ENCODE peak calls at places on chromosomes 3 and 15, in eight cellular contexts. One of them, this sample, is unnamed. For H3K36me3 and H3K9me3, the result is how much of the 10 kb centered on the place peaks cover.

GRCh38 chr3:13687409-13687989 is 138.6 kb downstream of the FBLN2 start:
- DNase-seq in CD8-positive, alpha-beta memory T cell: no peak
- DNase-seq in breast epithelium: no peak
- DNase-seq in CD8-positive, alpha-beta T cell: no peak
- DNase-seq in SJSA1: no peak
- DNase-seq in heart left ventricle: no peak
- DNase-seq in heart right ventricle: no peak
- DNase-seq in fibroblast of lung: no peak
- DNase-seq in this sample: no peak

GRCh38 chr3:158103131-158103955 is 2.9 kb downstream of the SHOX2 start:
- DNase-seq in breast epithelium: no peak
- DNase-seq in SJSA1: no peak
- DNase-seq in heart left ventricle: peak
- DNase-seq in CD8-positive, alpha-beta T cell: no peak
- DNase-seq in CD8-positive, alpha-beta memory T cell: no peak
- DNase-seq in heart right ventricle: peak
- DNase-seq in fibroblast of lung: no peak
- DNase-seq in this sample: peak

GRCh38 chr3:128319107-128319506 is 147.6 kb downstream of the DNAJB8 start:
- DNase-seq in heart right ventricle: no peak
- DNase-seq in breast epithelium: no peak
- DNase-seq in CD8-positive, alpha-beta T cell: no peak
- DNase-seq in CD8-positive, alpha-beta memory T cell: no peak
- DNase-seq in fibroblast of lung: no peak
- DNase-seq in heart left ventricle: no peak
- DNase-seq in SJSA1: peak
- DNase-seq in this sample: no peak

GRCh38 chr3:17013571-17013970 is 128.8 kb downstream of the PLCL2 start:
- DNase-seq in breast epithelium: no peak
- DNase-seq in SJSA1: no peak
- DNase-seq in heart right ventricle: no peak
- DNase-seq in heart left ventricle: no peak
- DNase-seq in CD8-positive, alpha-beta memory T cell: no peak
- DNase-seq in fibroblast of lung: no peak
- DNase-seq in CD8-positive, alpha-beta T cell: no peak
- DNase-seq in this sample: no peak

GRCh38 chr15:96560246-96560895 is 229.9 kb downstream of the NR2F2 start:
- DNase-seq in SJSA1: no peak
- DNase-seq in heart right ventricle: no peak
- DNase-seq in heart left ventricle: no peak
- DNase-seq in breast epithelium: no peak
- DNase-seq in fibroblast of lung: no peak
- DNase-seq in CD8-positive, alpha-beta T cell: no peak
- DNase-seq in CD8-positive, alpha-beta memory T cell: no peak
- DNase-seq in this sample: peak

GRCh38 chr3:131812433-131812832 is 222.4 kb downstream of the CPNE4 start:
- DNase-seq in heart right ventricle: no peak
- DNase-seq in SJSA1: no peak
- DNase-seq in CD8-positive, alpha-beta T cell: no peak
- DNase-seq in heart left ventricle: no peak
- DNase-seq in fibroblast of lung: no peak
- DNase-seq in CD8-positive, alpha-beta memory T cell: no peak
- DNase-seq in breast epithelium: no peak
- DNase-seq in this sample: no peak

GRCh38 chr3:190319660-190320059 is 2.6 kb downstream of the CLDN1 start:
- DNase-seq in CD8-positive, alpha-beta T cell: no peak
- DNase-seq in heart right ventricle: no peak
- DNase-seq in CD8-positive, alpha-beta memory T cell: no peak
- DNase-seq in heart left ventricle: no peak
- DNase-seq in breast epithelium: no peak
- DNase-seq in fibroblast of lung: peak
- DNase-seq in SJSA1: no peak
- DNase-seq in this sample: no peak

GRCh38 chr15:101009176-101009575 is 90.0 kb downstream of the LRRK1 start:
- DNase-seq in SJSA1: peak
- DNase-seq in heart right ventricle: peak
- DNase-seq in CD8-positive, alpha-beta T cell: no peak
- DNase-seq in CD8-positive, alpha-beta memory T cell: no peak
- DNase-seq in fibroblast of lung: no peak
- DNase-seq in heart left ventricle: no peak
- DNase-seq in breast epithelium: no peak
- DNase-seq in this sample: no peak

GRCh38 chr15:92733934-92734521 is 78.5 kb upstream of the FAM174B start:
- DNase-seq in fibroblast of lung: peak
- DNase-seq in CD8-positive, alpha-beta memory T cell: no peak
- DNase-seq in heart left ventricle: no peak
- DNase-seq in breast epithelium: no peak
- DNase-seq in CD8-positive, alpha-beta T cell: no peak
- DNase-seq in SJSA1: no peak
- DNase-seq in heart right ventricle: peak
- DNase-seq in this sample: no peak

GRCh38 chr3:42692667-42693529 is 7.6 kb downstream of the KLHL40 start:
- DNase-seq in CD8-positive, alpha-beta T cell: no peak
- DNase-seq in fibroblast of lung: no peak
- DNase-seq in SJSA1: no peak
- DNase-seq in heart left ventricle: no peak
- DNase-seq in breast epithelium: no peak
- DNase-seq in heart right ventricle: no peak
- DNase-seq in CD8-positive, alpha-beta memory T cell: no peak
- DNase-seq in this sample: no peak

GRCh38 chr3:105869982-105870381 is 1.2 kb upstream of the CBLB start:
- DNase-seq in breast epithelium: no peak
- DNase-seq in SJSA1: no peak
- DNase-seq in CD8-positive, alpha-beta memory T cell: no peak
- DNase-seq in heart right ventricle: no peak
- DNase-seq in heart left ventricle: no peak
- DNase-seq in CD8-positive, alpha-beta T cell: no peak
- DNase-seq in fibroblast of lung: no peak
- DNase-seq in this sample: no peak

GRCh38 chr3:31793040-31793439 is 188.0 kb downstream of the OSBPL10 start:
- DNase-seq in fibroblast of lung: no peak
- DNase-seq in breast epithelium: no peak
- DNase-seq in SJSA1: no peak
- DNase-seq in heart right ventricle: peak
- DNase-seq in heart left ventricle: peak
- DNase-seq in CD8-positive, alpha-beta T cell: no peak
- DNase-seq in CD8-positive, alpha-beta memory T cell: no peak
- DNase-seq in this sample: no peak

GRCh38 chr15:84671211-84671610 is 13.2 kb upstream of the NMB start:
- DNase-seq in CD8-positive, alpha-beta memory T cell: no peak
- DNase-seq in CD8-positive, alpha-beta T cell: no peak
- DNase-seq in SJSA1: no peak
- DNase-seq in heart left ventricle: no peak
- DNase-seq in breast epithelium: no peak
- DNase-seq in fibroblast of lung: peak
- DNase-seq in heart right ventricle: no peak
- DNase-seq in this sample: no peak

GRCh38 chr15:48965972-48966371 is 2.3 kb upstream of the SHC4 start:
- DNase-seq in heart right ventricle: no peak
- DNase-seq in CD8-positive, alpha-beta memory T cell: no peak
- DNase-seq in CD8-positive, alpha-beta T cell: no peak
- DNase-seq in SJSA1: no peak
- DNase-seq in breast epithelium: no peak
- DNase-seq in heart left ventricle: no peak
- DNase-seq in fibroblast of lung: peak
- DNase-seq in this sample: peak

GRCh38 chr3:112894258-112894657 is 47.6 kb upstream of the CD200R1L start:
- DNase-seq in CD8-positive, alpha-beta memory T cell: no peak
- DNase-seq in heart left ventricle: no peak
- DNase-seq in fibroblast of lung: peak
- DNase-seq in breast epithelium: no peak
- DNase-seq in SJSA1: no peak
- DNase-seq in heart right ventricle: no peak
- DNase-seq in CD8-positive, alpha-beta T cell: no peak
- DNase-seq in this sample: peak

GRCh38 chr3:126451511-126451910 is 24.2 kb downstream of the ZXDC start:
- DNase-seq in CD8-positive, alpha-beta T cell: no peak
- DNase-seq in heart right ventricle: no peak
- DNase-seq in CD8-positive, alpha-beta memory T cell: no peak
- DNase-seq in breast epithelium: no peak
- DNase-seq in SJSA1: no peak
- DNase-seq in fibroblast of lung: no peak
- DNase-seq in heart left ventricle: no peak
- DNase-seq in this sample: no peak
- H3K36me3 ChIP-seq in CD8-positive, alpha-beta T cell: under half
- H3K36me3 ChIP-seq in heart right ventricle: half or more
- H3K36me3 ChIP-seq in CD8-positive, alpha-beta memory T cell: under half
- H3K36me3 ChIP-seq in breast epithelium: under half
- H3K36me3 ChIP-seq in SJSA1: under half
- H3K36me3 ChIP-seq in fibroblast of lung: under half
- H3K36me3 ChIP-seq in heart left ventricle: half or more
- H3K36me3 ChIP-seq in this sample: half or more

GRCh38 chr3:7630925-7631324 is 770.0 kb downstream of the GRM7 start:
- DNase-seq in breast epithelium: no peak
- DNase-seq in heart left ventricle: peak
- DNase-seq in fibroblast of lung: peak
- DNase-seq in heart right ventricle: peak
- DNase-seq in CD8-positive, alpha-beta T cell: no peak
- DNase-seq in SJSA1: peak
- DNase-seq in CD8-positive, alpha-beta memory T cell: no peak
- DNase-seq in this sample: peak
- H3K4me3 ChIP-seq in breast epithelium: no peak
- H3K4me3 ChIP-seq in heart left ventricle: no peak
- H3K4me3 ChIP-seq in fibroblast of lung: no peak
- H3K4me3 ChIP-seq in heart right ventricle: no peak
- H3K4me3 ChIP-seq in CD8-positive, alpha-beta T cell: no peak
- H3K4me3 ChIP-seq in SJSA1: no peak
- H3K4me3 ChIP-seq in CD8-positive, alpha-beta memory T cell: no peak
- H3K4me3 ChIP-seq in this sample: no peak

GRCh38 chr15:20407553-20407952 is 134.0 kb downstream of the GOLGA6L6 start:
- DNase-seq in heart left ventricle: no peak
- DNase-seq in CD8-positive, alpha-beta T cell: no peak
- DNase-seq in CD8-positive, alpha-beta memory T cell: no peak
- DNase-seq in fibroblast of lung: no peak
- DNase-seq in breast epithelium: no peak
- DNase-seq in SJSA1: no peak
- DNase-seq in heart right ventricle: no peak
- DNase-seq in this sample: no peak
- H3K9me3 ChIP-seq in heart left ventricle: under half
- H3K9me3 ChIP-seq in CD8-positive, alpha-beta T cell: under half
- H3K9me3 ChIP-seq in CD8-positive, alpha-beta memory T cell: under half
- H3K9me3 ChIP-seq in fibroblast of lung: under half
- H3K9me3 ChIP-seq in breast epithelium: under half
- H3K9me3 ChIP-seq in SJSA1: under half
- H3K9me3 ChIP-seq in heart right ventricle: under half
- H3K9me3 ChIP-seq in this sample: under half

GRCh38 chr3:66401157-66401550 is 99.7 kb downstream of the LRIG1 start:
- DNase-seq in heart left ventricle: no peak
- DNase-seq in CD8-positive, alpha-beta memory T cell: no peak
- DNase-seq in CD8-positive, alpha-beta T cell: no peak
- DNase-seq in SJSA1: no peak
- DNase-seq in fibroblast of lung: peak
- DNase-seq in breast epithelium: no peak
- DNase-seq in heart right ventricle: no peak
- DNase-seq in this sample: no peak

GRCh38 chr3:66397745-66398144 is 103.1 kb downstream of the LRIG1 start:
- DNase-seq in CD8-positive, alpha-beta memory T cell: no peak
- DNase-seq in fibroblast of lung: peak
- DNase-seq in SJSA1: no peak
- DNase-seq in CD8-positive, alpha-beta T cell: no peak
- DNase-seq in heart left ventricle: no peak
- DNase-seq in breast epithelium: no peak
- DNase-seq in heart right ventricle: no peak
- DNase-seq in this sample: no peak

GRCh38 chr3:66398228-66399025 is 102.4 kb downstream of the LRIG1 start:
- DNase-seq in CD8-positive, alpha-beta T cell: no peak
- DNase-seq in heart left ventricle: no peak
- DNase-seq in heart right ventricle: no peak
- DNase-seq in breast epithelium: no peak
- DNase-seq in SJSA1: no peak
- DNase-seq in CD8-positive, alpha-beta memory T cell: no peak
- DNase-seq in fibroblast of lung: no peak
- DNase-seq in this sample: no peak

GRCh38 chr3:66400381-66401156 is 100.3 kb downstream of the LRIG1 start:
- DNase-seq in heart right ventricle: no peak
- DNase-seq in breast epithelium: no peak
- DNase-seq in CD8-positive, alpha-beta T cell: no peak
- DNase-seq in heart left ventricle: no peak
- DNase-seq in fibroblast of lung: peak
- DNase-seq in SJSA1: no peak
- DNase-seq in CD8-positive, alpha-beta memory T cell: no peak
- DNase-seq in this sample: no peak

DNA sequence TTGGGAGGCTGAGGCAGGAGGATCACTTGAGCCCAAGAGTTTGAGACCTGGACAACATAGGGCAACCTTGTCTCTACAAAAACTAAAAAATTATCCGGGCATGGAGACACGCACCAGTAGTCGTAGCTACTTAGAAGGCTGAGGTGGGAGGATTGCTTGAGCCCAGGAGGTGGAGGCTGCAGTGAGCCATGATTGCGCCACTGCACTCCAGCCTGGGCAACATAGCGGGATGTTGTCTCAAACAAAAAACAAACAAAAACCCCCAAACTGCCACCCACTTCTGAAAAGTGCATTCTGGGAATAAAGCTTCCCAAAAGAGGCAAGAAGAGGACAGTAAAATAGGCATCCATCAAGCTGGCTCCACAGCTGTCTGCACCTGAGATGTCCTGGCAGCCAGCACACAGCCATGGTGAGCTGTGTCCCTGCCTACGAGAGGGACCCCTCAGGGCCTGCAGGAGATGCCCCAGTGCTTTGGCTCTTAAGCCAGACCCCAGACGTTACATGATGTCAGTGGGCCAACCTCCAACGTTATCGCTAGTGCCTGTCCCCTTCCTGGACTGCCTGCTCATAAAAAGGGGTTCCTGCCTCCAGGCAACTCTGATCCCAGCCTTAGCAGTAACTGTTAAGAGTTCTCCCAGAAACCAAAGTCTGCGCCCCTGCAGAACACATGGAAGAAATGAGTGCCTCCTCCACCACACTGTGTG is 101.1 kb downstream of the LRIG1 start:
- DNase-seq in CD8-positive, alpha-beta T cell: no peak
- DNase-seq in CD8-positive, alpha-beta memory T cell: no peak
- DNase-seq in breast epithelium: no peak
- DNase-seq in SJSA1: no peak
- DNase-seq in heart right ventricle: no peak
- DNase-seq in fibroblast of lung: no peak
- DNase-seq in heart left ventricle: no peak
- DNase-seq in this sample: no peak
- H3K36me3 ChIP-seq in CD8-positive, alpha-beta T cell: under half
- H3K36me3 ChIP-seq in CD8-positive, alpha-beta memory T cell: under half
- H3K36me3 ChIP-seq in breast epithelium: under half
- H3K36me3 ChIP-seq in SJSA1: under half
- H3K36me3 ChIP-seq in heart right ventricle: half or more
- H3K36me3 ChIP-seq in fibroblast of lung: under half
- H3K36me3 ChIP-seq in heart left ventricle: half or more
- H3K36me3 ChIP-seq in this sample: under half

GRCh38 chr3:6667354-6667753 is 193.6 kb upstream of the GRM7 start:
- DNase-seq in heart right ventricle: no peak
- DNase-seq in fibroblast of lung: no peak
- DNase-seq in SJSA1: no peak
- DNase-seq in heart left ventricle: no peak
- DNase-seq in CD8-positive, alpha-beta memory T cell: no peak
- DNase-seq in breast epithelium: no peak
- DNase-seq in CD8-positive, alpha-beta T cell: no peak
- DNase-seq in this sample: no peak
- H3K4me3 ChIP-seq in heart right ventricle: no peak
- H3K4me3 ChIP-seq in fibroblast of lung: no peak
- H3K4me3 ChIP-seq in SJSA1: no peak
- H3K4me3 ChIP-seq in heart left ventricle: no peak
- H3K4me3 ChIP-seq in CD8-positive, alpha-beta memory T cell: no peak
- H3K4me3 ChIP-seq in breast epithelium: no peak
- H3K4me3 ChIP-seq in CD8-positive, alpha-beta T cell: no peak
- H3K4me3 ChIP-seq in this sample: no peak

This sample was measured in MG63.